ENCODE peak calls at places on chromosomes 12 and 14, in six cellular contexts. M is cardiac muscle cell, W is testis, X is tibial artery, H is left lung, R is A549. V is an unnamed sample.

GRCh38 chr14:35387713-35388579 is 16.6 kb downstream of the NFKBIA start:
- DNase-seq in M (no peak), W (no peak), X (no peak), H (no peak), R (no peak), V (peak; percentile 12)

GRCh38 chr14:90045608-90046007 is 16.2 kb upstream of the KCNK13 start:
- DNase-seq in M (peak; percentile 13), W (no peak), X (no peak), H (no peak), R (no peak), V (no peak)

GRCh38 chr12:4910502-4911315 is 1.0 kb downstream of the KCNA1 start:
- DNase-seq in M (no peak), W (no peak), X (no peak), H (no peak), R (no peak), V (no peak)

GRCh38 chr12:102300824-102301461 is 103.3 kb upstream of the PMCH start:
- DNase-seq in M (peak; percentile 1), W (no peak), X (no peak), H (no peak), R (peak; percentile 12), V (no peak)

GRCh38 chr12:109902866-109903265 is 2.8 kb downstream of the TCHP start:
- DNase-seq in M (no peak), W (no peak), X (no peak), H (no peak), R (no peak), V (no peak)

GRCh38 chr12:78641837-78642423 is 222.6 kb upstream of the SYT1 start:
- DNase-seq in M (no peak), W (no peak), X (no peak), H (no peak), R (no peak), V (no peak)

GRCh38 chr14:98819132-98819866 is 452.7 kb downstream of the BCL11B start:
- DNase-seq in M (no peak), W (no peak), X (no peak), H (no peak), R (no peak), V (peak; percentile 57)

GRCh38 chr12:39505025-39505424 is 62.1 kb upstream of the KIF21A start:
- DNase-seq in M (no peak), W (no peak), X (no peak), H (no peak), R (no peak), V (no peak)

GRCh38 chr12:64652346-64652745 is 42.1 kb downstream of the RASSF3 start:
- DNase-seq in M (no peak), W (no peak), X (no peak), H (no peak), R (no peak), V (no peak)

DNA sequence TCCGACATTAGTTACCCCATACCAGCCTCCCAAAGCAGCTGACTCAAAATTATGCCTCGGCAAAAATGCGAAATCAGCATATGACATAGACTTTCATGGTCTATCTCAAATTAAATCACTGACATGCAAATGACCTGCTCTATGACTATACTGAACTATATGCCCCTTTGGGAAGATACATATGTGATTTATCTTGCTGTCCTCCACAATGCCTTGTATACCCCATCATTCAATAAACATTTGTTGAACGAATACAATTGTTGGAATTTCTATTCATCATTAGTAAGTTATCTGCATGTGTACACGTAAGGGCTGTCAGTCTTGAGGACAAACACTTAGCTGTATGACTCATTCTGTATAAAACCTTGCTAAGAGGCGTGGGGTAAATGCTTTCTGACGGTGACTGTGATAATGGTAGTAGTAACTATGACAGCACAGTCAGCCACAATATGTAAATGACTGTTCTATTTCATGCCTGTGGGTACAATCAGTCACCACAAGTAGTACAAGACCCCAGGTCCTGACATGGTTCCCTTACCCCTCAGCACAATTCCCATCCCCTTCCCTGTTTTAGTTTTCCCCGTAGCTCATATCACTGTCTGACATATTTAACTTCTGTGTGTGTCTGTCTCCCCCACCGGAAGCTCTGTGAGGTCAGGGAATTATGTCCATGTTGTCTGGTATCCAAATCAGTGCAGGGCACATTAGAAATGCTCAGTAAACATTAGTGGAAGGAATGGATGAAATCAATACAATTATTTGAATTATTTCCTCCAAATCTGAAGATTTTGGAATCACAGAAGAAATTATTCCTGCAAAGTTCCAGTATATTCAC is 42.8 kb downstream of the STXBP6 start:
- DNase-seq in M (no peak), W (no peak), X (no peak), H (no peak), R (peak; percentile 21), V (no peak)
- H3K4me3 ChIP-seq in M (no peak overlapping the region), W (no peak overlapping the region), X (no peak overlapping the region), H (no peak overlapping the region), R (no peak overlapping the region), V (no peak overlapping the region)

GRCh38 chr14:54488318-54488645 is 498 bp downstream of the GMFB start:
- DNase-seq in M (no peak), W (no peak), X (no peak), H (no peak), R (no peak), V (no peak)
- TF ChIP-seq CTCF in M (peak; percentile 4), W (no peak), X (peak; percentile 18), H (no peak), R (no peak), V (no peak)

GRCh38 chr12:120977531-120978295 is 630 bp upstream of the HNF1A start:
- DNase-seq in M (no peak), W (no peak), X (no peak), H (no peak), R (no peak), V (no peak)
- H3K4me1 ChIP-seq in M (no peaks in the 10 kb centered on the region), W (no peaks in the 10 kb centered on the region), X (no peaks in the 10 kb centered on the region), H (no peaks in the 10 kb centered on the region), R (peaks cover 58% of the 10 kb centered on the region), V (peaks cover 4% of the 10 kb centered on the region)

DNA sequence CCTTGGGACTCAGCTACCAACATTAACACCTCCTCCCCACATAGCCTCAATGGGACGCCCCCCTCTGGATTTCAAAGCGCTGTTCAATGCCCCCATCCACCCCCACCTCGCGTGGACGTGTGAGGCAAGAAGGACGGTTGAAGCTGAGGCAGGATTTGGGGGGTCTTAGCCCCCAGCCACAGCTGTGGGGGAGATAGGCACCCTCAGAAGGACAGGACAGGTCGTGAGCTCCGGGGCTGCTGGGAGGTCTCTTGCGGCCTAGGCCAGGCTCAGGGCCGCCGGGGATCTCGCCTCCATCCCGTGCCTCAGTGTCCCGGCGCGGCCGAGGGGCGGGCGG is 8.3 kb upstream of the SP7 start:
- DNase-seq in M (no peak), W (no peak), X (no peak), H (no peak), R (no peak), V (no peak)
- H3K4me3 ChIP-seq in M (peak overlapping the region; percentile 90), W (peak overlapping the region; percentile 60), X (peak overlapping the region; percentile 60), H (peak overlapping the region; percentile 38), R (peak overlapping the region; percentile 64), V (no peak overlapping the region)

GRCh38 chr12:105386431-105386830 is 55.9 kb downstream of the C12orf75 start:
- DNase-seq in M (no peak), W (no peak), X (no peak), H (no peak), R (no peak), V (no peak)
- TF ChIP-seq CTCF in M (no peak), W (no peak), X (no peak), H (no peak), R (no peak), V (no peak)

GRCh38 chr12:48104531-48104930 is 1.3 kb downstream of the SENP1 start:
- DNase-seq in M (no peak), W (no peak), X (no peak), H (no peak), R (no peak), V (no peak)
- H3K4me1 ChIP-seq in M (peaks cover 12% of the 10 kb centered on the region), W (peaks cover 15% of the 10 kb centered on the region), X (peaks cover 14% of the 10 kb centered on the region), H (peaks cover 17% of the 10 kb centered on the region), R (peaks cover 13% of the 10 kb centered on the region), V (peaks cover 7% of the 10 kb centered on the region)

V was measured in kidney.